ENCODE peak calls at places on chromosomes 16 and 17, in ten cellular contexts. B is suprapubic skin; E is tibial nerve; Z is transverse colon; M is body of pancreas; W is bronchial epithelial cell; L is osteoblast; J is HFF-Myc; P is CD8-positive, alpha-beta T cell; Q is ovary. H is an unnamed sample.

GRCh38 chr16:9134739-9135138 is 43.3 kb downstream of the HAPSTR1 start:
- DNase-seq in B (peak), E (no peak), Z (peak), M (peak), W (no peak), L (peak), J (no peak), P (peak), Q (no peak), H (peak)

GRCh38 chr17:60102632-60103047 is 23.9 kb upstream of the HEATR6 start:
- DNase-seq in B (no peak), E (no peak), Z (peak), M (no peak), W (peak), L (peak), J (no peak), P (no peak), Q (no peak), H (peak)

GRCh38 chr17:7219812-7220592 is at the start of the genes ACADVL and DLG4:
- DNase-seq in B (peak), E (peak), Z (peak), M (peak), W (peak), L (peak), J (peak), P (no peak), Q (peak), H (peak)

GRCh38 chr17:58351710-58352017 is 337 bp downstream of the SUPT4H1 start:
- DNase-seq in B (no peak), E (no peak), Z (no peak), M (no peak), W (no peak), L (no peak), J (no peak), P (no peak), Q (no peak), H (no peak)

GRCh38 chr16:83609178-83609577 is 198.6 kb upstream of the HSBP1 start:
- DNase-seq in B (no peak), E (no peak), Z (no peak), M (no peak), W (no peak), L (no peak), J (no peak), P (no peak), Q (no peak), H (no peak)

GRCh38 chr17:71192848-71193247 is 928.0 kb upstream of the SOX9 start:
- DNase-seq in B (no peak), E (no peak), Z (no peak), M (no peak), W (no peak), L (no peak), J (no peak), P (no peak), Q (no peak), H (no peak)

GRCh38 chr16:29927523-29927905 is 1.5 kb upstream of the KCTD13 start:
- DNase-seq in B (no peak), E (no peak), Z (no peak), M (no peak), W (no peak), L (no peak), J (no peak), P (no peak), Q (no peak), H (no peak)

GRCh38 chr17:50081757-50082156 is 13.4 kb upstream of the PDK2 start:
- DNase-seq in B (no peak), E (no peak), Z (no peak), M (no peak), W (no peak), L (peak), J (no peak), P (no peak), Q (no peak), H (no peak)

GRCh38 chr17:83050651-83051422 is 28.6 kb upstream of the METRNL start:
- DNase-seq in B (no peak), E (no peak), Z (peak), M (peak), W (no peak), L (peak), J (no peak), P (no peak), Q (peak), H (no peak)

GRCh38 chr16:68090109-68090508 is 4.9 kb downstream of the NFATC3 start:
- DNase-seq in B (no peak), E (no peak), Z (no peak), M (no peak), W (no peak), L (no peak), J (no peak), P (no peak), Q (no peak), H (no peak)

GRCh38 chr17:71338396-71338795 is 782.4 kb upstream of the SOX9 start:
- DNase-seq in B (no peak), E (no peak), Z (no peak), M (no peak), W (peak), L (no peak), J (peak), P (no peak), Q (no peak), H (no peak)

GRCh38 chr17:69406906-69407305 is 7.6 kb upstream of the MAP2K6 start:
- DNase-seq in B (no peak), E (no peak), Z (no peak), M (no peak), W (peak), L (no peak), J (no peak), P (no peak), Q (no peak), H (no peak)

GRCh38 chr16:67731071-67731810 is 12.1 kb upstream of the GFOD2 start:
- DNase-seq in B (no peak), E (no peak), Z (no peak), M (no peak), W (no peak), L (peak), J (no peak), P (no peak), Q (no peak), H (no peak)

GRCh38 chr17:17792551-17793377 is 44.0 kb downstream of the SREBF1 start:
- DNase-seq in B (no peak), E (no peak), Z (no peak), M (no peak), W (peak), L (peak), J (no peak), P (peak), Q (peak), H (peak)

GRCh38 chr16:48740964-48741363 is 131.0 kb upstream of the N4BP1 start:
- DNase-seq in B (no peak), E (no peak), Z (no peak), M (no peak), W (no peak), L (no peak), J (no peak), P (no peak), Q (no peak), H (no peak)

GRCh38 chr16:4260360-4260759 is 12.5 kb downstream of the TFAP4 start:
- DNase-seq in B (no peak), E (no peak), Z (peak), M (peak), W (peak), L (peak), J (no peak), P (no peak), Q (no peak), H (no peak)

GRCh38 chr17:30345527-30346075 is 11.7 kb upstream of the TMIGD1 start:
- DNase-seq in B (no peak), E (no peak), Z (no peak), M (no peak), W (peak), L (peak), J (no peak), P (no peak), Q (no peak), H (peak)

GRCh38 chr17:27888945-27889344 is 4.2 kb downstream of the LYRM9 start:
- DNase-seq in B (no peak), E (no peak), Z (no peak), M (peak), W (no peak), L (no peak), J (no peak), P (no peak), Q (no peak), H (no peak)

GRCh38 chr16:6247150-6247549 is 1085.5 kb upstream of the RBFOX1 start:
- DNase-seq in B (no peak), E (no peak), Z (no peak), M (no peak), W (no peak), L (no peak), J (no peak), P (no peak), Q (no peak), H (no peak)

GRCh38 chr17:3796110-3796821 is 4.7 kb downstream of the ITGAE start:
- DNase-seq in B (no peak), E (no peak), Z (peak), M (no peak), W (no peak), L (peak), J (no peak), P (peak), Q (no peak), H (peak)

GRCh38 chr17:55332296-55333041 is 67.7 kb downstream of the HLF start:
- DNase-seq in B (no peak), E (no peak), Z (peak), M (no peak), W (no peak), L (no peak), J (no peak), P (no peak), Q (no peak), H (no peak)

GRCh38 chr16:85188822-85189672 is 76.8 kb upstream of the CIBAR2 start:
- DNase-seq in B (no peak), E (no peak), Z (no peak), M (no peak), W (no peak), L (no peak), J (no peak), P (no peak), Q (no peak), H (no peak)

GRCh38 chr17:46847204-46848191 is 3.9 kb upstream of the WNT9B start:
- DNase-seq in B (no peak), E (no peak), Z (peak), M (no peak), W (no peak), L (peak), J (no peak), P (no peak), Q (no peak), H (no peak)

GRCh38 chr16:6827931-6828330 is 504.7 kb upstream of the RBFOX1 start:
- DNase-seq in B (no peak), E (no peak), Z (no peak), M (no peak), W (no peak), L (no peak), J (no peak), P (no peak), Q (no peak), H (no peak)

GRCh38 chr17:17376362-17376761 is 73.2 kb downstream of the NT5M start:
- DNase-seq in B (no peak), E (no peak), Z (no peak), M (no peak), W (peak), L (peak), J (no peak), P (no peak), Q (no peak), H (no peak)

GRCh38 chr16:83733301-83733700 is 74.5 kb upstream of the HSBP1 start:
- DNase-seq in B (no peak), E (no peak), Z (no peak), M (peak), W (no peak), L (no peak), J (no peak), P (no peak), Q (no peak), H (peak)

GRCh38 chr17:71284032-71284755 is 836.6 kb upstream of the SOX9 start:
- DNase-seq in B (no peak), E (no peak), Z (no peak), M (no peak), W (no peak), L (no peak), J (no peak), P (no peak), Q (no peak), H (no peak)

GRCh38 chr17:38605852-38606645 is at the start of gene SRCIN1:
- DNase-seq in B (no peak), E (no peak), Z (peak), M (peak), W (no peak), L (peak), J (no peak), P (no peak), Q (peak), H (peak)

GRCh38 chr16:68643847-68644246 is 1.3 kb upstream of the CDH3 start:
- DNase-seq in B (no peak), E (no peak), Z (no peak), M (no peak), W (no peak), L (no peak), J (no peak), P (no peak), Q (peak), H (no peak)

GRCh38 chr17:59093702-59094231 is 12.9 kb downstream of the TRIM37 start:
- DNase-seq in B (no peak), E (no peak), Z (peak), M (peak), W (peak), L (no peak), J (peak), P (no peak), Q (peak), H (peak)

GRCh38 chr16:66881014-66881417 is 701 bp downstream of the PDP2 start:
- DNase-seq in B (no peak), E (no peak), Z (no peak), M (no peak), W (no peak), L (peak), J (no peak), P (no peak), Q (no peak), H (peak)

GRCh38 chr17:2706911-2707510 is 4.6 kb downstream of the CLUH start:
- DNase-seq in B (no peak), E (no peak), Z (no peak), M (no peak), W (no peak), L (peak), J (no peak), P (no peak), Q (no peak), H (no peak)

GRCh38 chr17:57999496-58000017 is 7.5 kb downstream of the SRSF1 start:
- DNase-seq in B (no peak), E (no peak), Z (no peak), M (no peak), W (peak), L (no peak), J (no peak), P (no peak), Q (no peak), H (peak)

GRCh38 chr17:35132099-35132498 is 10.0 kb downstream of the NLE1 start:
- DNase-seq in B (no peak), E (no peak), Z (peak), M (no peak), W (no peak), L (peak), J (no peak), P (no peak), Q (no peak), H (no peak)

GRCh38 chr17:11909348-11909747 is 87.9 kb downstream of the ZNF18 start:
- DNase-seq in B (no peak), E (no peak), Z (no peak), M (no peak), W (no peak), L (no peak), J (no peak), P (no peak), Q (no peak), H (peak)

GRCh38 chr17:7041607-7042506 is 2.0 kb downstream of the SLC16A11 start:
- DNase-seq in B (no peak), E (no peak), Z (no peak), M (no peak), W (no peak), L (peak), J (no peak), P (no peak), Q (no peak), H (no peak)

DNA sequence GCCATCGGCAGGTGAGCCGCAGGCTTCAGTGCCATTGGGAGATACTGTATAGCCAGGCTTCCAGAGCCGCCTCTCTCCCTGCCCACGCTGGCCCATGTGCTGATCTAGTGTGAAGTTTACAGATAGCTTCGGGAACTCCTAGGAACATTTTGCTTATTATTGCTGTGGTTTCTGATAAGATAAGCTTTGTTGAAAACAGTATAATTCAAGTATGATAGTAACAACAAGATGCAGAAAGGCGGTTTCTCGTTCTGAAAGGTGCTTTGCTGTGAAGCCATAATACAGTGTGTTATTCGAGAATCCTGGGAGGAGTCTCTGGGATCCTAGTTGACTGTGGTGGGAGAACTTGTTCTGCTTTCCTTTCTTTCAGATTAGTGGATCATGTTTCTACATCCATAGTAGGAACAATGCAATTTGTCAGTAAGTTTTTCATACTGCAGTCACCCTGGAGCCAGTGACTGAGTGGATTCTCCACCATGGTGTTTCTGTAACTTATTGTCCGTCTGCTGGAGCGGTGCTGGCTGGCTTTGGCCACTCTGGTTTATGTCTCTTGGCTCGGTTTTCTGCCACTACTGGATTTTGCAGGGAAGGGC is 31.5 kb downstream of the RAB11FIP3 start:
- DNase-seq in B (no peak), E (no peak), Z (no peak), M (peak), W (peak), L (peak), J (no peak), P (no peak), Q (peak), H (no peak)
- H3K4me3 ChIP-seq in B (no peak), E (no peak), Z (no peak), M (no peak), W (no peak), L (peak), J (no peak), P (no peak), Q (no peak), H (no peak)

GRCh38 chr17:66858182-66859083 is 23.5 kb downstream of the CACNG5 start:
- DNase-seq in B (no peak), E (no peak), Z (no peak), M (no peak), W (no peak), L (no peak), J (no peak), P (no peak), Q (no peak), H (no peak)

GRCh38 chr17:66860204-66860603 is 25.3 kb downstream of the CACNG5 start:
- DNase-seq in B (no peak), E (no peak), Z (no peak), M (no peak), W (no peak), L (no peak), J (no peak), P (no peak), Q (no peak), H (no peak)

GRCh38 chr17:66849851-66850580 is 15.1 kb downstream of the CACNG5 start:
- DNase-seq in B (no peak), E (no peak), Z (no peak), M (no peak), W (no peak), L (no peak), J (no peak), P (no peak), Q (no peak), H (no peak)

GRCh38 chr17:66850692-66851091 is 15.8 kb downstream of the CACNG5 start:
- DNase-seq in B (no peak), E (no peak), Z (no peak), M (no peak), W (no peak), L (no peak), J (no peak), P (no peak), Q (no peak), H (peak)

DNA sequence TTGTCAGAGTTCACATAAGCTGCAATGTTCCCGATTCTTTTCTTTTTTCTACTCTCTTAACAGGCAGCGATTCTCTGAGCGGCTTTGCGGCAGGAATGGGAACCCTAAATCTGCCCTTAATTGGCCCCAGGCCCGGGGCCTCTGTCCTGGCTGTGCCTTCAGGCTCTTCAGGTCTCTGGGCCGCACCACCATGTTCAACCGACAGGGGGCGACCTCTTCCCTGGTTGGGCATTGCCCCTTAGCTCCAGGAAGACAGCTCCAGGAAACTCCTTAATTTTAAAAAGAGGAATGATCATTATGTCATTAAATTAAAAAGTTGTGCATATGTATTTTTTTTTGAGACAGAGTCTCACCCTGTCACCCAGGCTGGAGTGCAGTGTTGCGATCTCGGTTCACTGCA is 20.3 kb downstream of the CACNG5 start:
- DNase-seq in B (no peak), E (no peak), Z (no peak), M (no peak), W (peak), L (no peak), J (no peak), P (no peak), Q (no peak), H (peak)
- TF ChIP-seq CTCF in B (no peak), E (no peak), Z (no peak), M (no peak), W (no peak), L (peak), J (peak), P (peak), Q (no peak), H (peak)

GRCh38 chr17:76540381-76541300 is 797 bp downstream of the PRCD start:
- DNase-seq in B (peak), E (peak), Z (peak), M (peak), W (peak), L (peak), J (peak), P (no peak), Q (peak), H (peak)
- H3K4me3 ChIP-seq in B (peak), E (peak), Z (peak), M (no peak), W (peak), L (peak), J (peak), P (no peak), Q (peak), H (no peak)

DNA sequence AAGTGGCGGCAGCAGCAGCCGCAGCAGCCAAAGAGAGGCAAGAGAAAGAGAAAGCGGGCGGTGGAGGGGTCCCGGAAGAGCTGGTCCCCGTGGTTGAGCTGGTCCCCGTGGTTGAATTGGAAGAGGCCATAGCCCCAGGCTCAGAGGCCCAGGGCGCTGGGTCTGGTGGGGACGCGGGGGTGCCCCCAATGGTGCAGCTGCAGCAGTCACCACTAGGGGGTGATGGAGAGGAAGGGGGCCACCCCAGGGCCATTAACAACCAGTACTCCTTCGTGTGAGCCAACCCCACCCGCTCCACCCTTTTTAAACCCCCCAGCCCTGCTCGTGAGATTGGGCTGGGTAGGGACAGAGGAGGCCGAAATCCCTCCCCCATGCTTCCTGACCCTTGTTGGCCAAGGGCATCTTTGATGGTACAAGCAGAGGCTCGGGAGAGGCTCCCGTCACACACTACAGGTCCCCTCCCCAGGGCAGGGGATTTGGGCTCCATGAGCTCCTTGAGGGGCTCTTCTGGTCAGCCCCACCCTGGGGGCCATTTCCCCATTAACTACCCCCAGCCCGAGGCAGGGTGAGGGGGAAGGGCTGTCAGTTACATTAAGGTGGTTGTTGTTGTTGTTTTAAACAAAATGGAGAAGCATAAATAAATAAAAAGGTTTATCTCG is 4.6 kb upstream of the ATP2A1 start:
- DNase-seq in B (no peak), E (no peak), Z (peak), M (peak), W (no peak), L (peak), J (no peak), P (peak), Q (no peak), H (peak)
- TF ChIP-seq CTCF in B (peak), E (peak), Z (peak), M (peak), W (peak), L (peak), J (peak), P (peak), Q (no peak), H (peak)

GRCh38 chr16:19127674-19128131 is 13.9 kb downstream of the ITPRIPL2 start:
- DNase-seq in B (no peak), E (no peak), Z (no peak), M (no peak), W (no peak), L (no peak), J (no peak), P (no peak), Q (no peak), H (peak)
- H3K4me3 ChIP-seq in B (no peak), E (no peak), Z (no peak), M (no peak), W (no peak), L (no peak), J (no peak), P (no peak), Q (no peak), H (no peak)

H was measured in GM12865.